ENCODE peak calls at places on chromosomes 3 and 15, in ten cellular contexts. S is RPMI8226; L is NCI-H2081 treated with DMSO at 0.1 percent for 48 hours; Z is stimulated activated naive CD4-positive, alpha-beta T cell; E is dorsolateral prefrontal cortex; U is AML-193; N is choroid plexus epithelial cell; B is SW480; T is A549; G is WERI-Rb-1. H is an unnamed sample.

GRCh38 chr3:170909129-170909903 is 879 bp upstream of the EIF5A2 start:
- DNase-seq in S (no peak), L (no peak), Z (no peak), E (no peak), U (no peak), N (peak), B (peak), T (peak), G (no peak), H (peak)

GRCh38 chr15:42148808-42149492 is 7.5 kb downstream of the PLA2G4F start:
- DNase-seq in S (no peak), L (no peak), Z (no peak), E (no peak), U (no peak), N (no peak), B (no peak), T (no peak), G (no peak), H (no peak)

GRCh38 chr3:132854856-132855535 is 132.8 kb upstream of the NPHP3 start:
- DNase-seq in S (no peak), L (no peak), Z (no peak), E (no peak), U (no peak), N (no peak), B (no peak), T (no peak), G (no peak), H (no peak)

GRCh38 chr3:32743934-32744333 is 58.9 kb downstream of the CNOT10 start:
- DNase-seq in S (no peak), L (no peak), Z (no peak), E (no peak), U (peak), N (peak), B (no peak), T (no peak), G (no peak), H (no peak)

GRCh38 chr3:188104050-188104449 is 49.9 kb upstream of the LPP start:
- DNase-seq in S (no peak), L (no peak), Z (no peak), E (no peak), U (no peak), N (peak), B (no peak), T (no peak), G (no peak), H (no peak)

GRCh38 chr3:193774272-193774915 is 181.4 kb downstream of the OPA1 start:
- DNase-seq in S (no peak), L (no peak), Z (no peak), E (no peak), U (no peak), N (no peak), B (no peak), T (no peak), G (no peak), H (no peak)

GRCh38 chr3:4504340-4505261 is 11.5 kb downstream of the ITPR1 start:
- DNase-seq in S (peak), L (no peak), Z (peak), E (no peak), U (peak), N (no peak), B (no peak), T (no peak), G (no peak), H (peak)

GRCh38 chr3:27565201-27565827 is 81.1 kb upstream of the SLC4A7 start:
- DNase-seq in S (no peak), L (no peak), Z (no peak), E (no peak), U (no peak), N (peak), B (no peak), T (no peak), G (no peak), H (no peak)

GRCh38 chr3:177516130-177517011 is 319.1 kb upstream of the TBL1XR1 start:
- DNase-seq in S (no peak), L (no peak), Z (no peak), E (peak), U (no peak), N (peak), B (no peak), T (no peak), G (no peak), H (peak)

H was measured in bronchial epithelial cell.